ENCODE peak calls at places on chromosome 6, in five cellular contexts. X is HFF-Myc, Z is fibroblast of lung, U is endodermal cell, C is Calu3. R is an unnamed sample.

GRCh38 chr6:62775427-62776022 is 435.7 kb upstream of the FKBP1C start:
- DNase-seq in X (no peak), Z (no peak), U (no peak), C (no peak), R (no peak)

GRCh38 chr6:56513631-56514030 is 129.1 kb downstream of the DST start:
- DNase-seq in X (no peak), Z (peak; percentile 31), U (no peak), C (no peak), R (no peak)

GRCh38 chr6:63634630-63635029 is 972 bp upstream of the PHF3 start:
- DNase-seq in X (no peak), Z (peak; percentile 19), U (peak; percentile 61), C (no peak), R (no peak)

GRCh38 chr6:116518621-116519020 is 7.2 kb downstream of the CALHM5 start:
- DNase-seq in X (no peak), Z (peak; percentile 15), U (no peak), C (no peak), R (no peak)

GRCh38 chr6:27630727-27631613 is 158.1 kb upstream of the ZNF184 start:
- DNase-seq in X (no peak), Z (peak; percentile 68), U (peak; percentile 94), C (peak; percentile 84), R (peak; percentile 72)

GRCh38 chr6:38427492-38428210 is 212.1 kb downstream of the BTBD9 start:
- DNase-seq in X (no peak), Z (no peak), U (no peak), C (no peak), R (no peak)

GRCh38 chr6:162119349-162119748 is 608.2 kb downstream of the PRKN start:
- DNase-seq in X (no peak), Z (peak; percentile 51), U (peak; percentile 46), C (no peak), R (no peak)

GRCh38 chr6:109442393-109442924 is 1.9 kb downstream of the SMPD2 start:
- DNase-seq in X (no peak), Z (no peak), U (no peak), C (no peak), R (no peak)

GRCh38 chr6:121142093-121142492 is 192.2 kb downstream of the TBC1D32 start:
- DNase-seq in X (no peak), Z (no peak), U (no peak), C (no peak), R (no peak)

GRCh38 chr6:1688396-1688795 is 78.7 kb downstream of the FOXC1 start:
- DNase-seq in X (no peak), Z (no peak), U (no peak), C (no peak), R (no peak)

GRCh38 chr6:1689141-1689540 is 79.4 kb downstream of the FOXC1 start:
- DNase-seq in X (no peak), Z (no peak), U (no peak), C (no peak), R (no peak)

GRCh38 chr6:1687402-1687801 is 77.7 kb downstream of the FOXC1 start:
- DNase-seq in X (no peak), Z (no peak), U (no peak), C (no peak), R (no peak)

DNA sequence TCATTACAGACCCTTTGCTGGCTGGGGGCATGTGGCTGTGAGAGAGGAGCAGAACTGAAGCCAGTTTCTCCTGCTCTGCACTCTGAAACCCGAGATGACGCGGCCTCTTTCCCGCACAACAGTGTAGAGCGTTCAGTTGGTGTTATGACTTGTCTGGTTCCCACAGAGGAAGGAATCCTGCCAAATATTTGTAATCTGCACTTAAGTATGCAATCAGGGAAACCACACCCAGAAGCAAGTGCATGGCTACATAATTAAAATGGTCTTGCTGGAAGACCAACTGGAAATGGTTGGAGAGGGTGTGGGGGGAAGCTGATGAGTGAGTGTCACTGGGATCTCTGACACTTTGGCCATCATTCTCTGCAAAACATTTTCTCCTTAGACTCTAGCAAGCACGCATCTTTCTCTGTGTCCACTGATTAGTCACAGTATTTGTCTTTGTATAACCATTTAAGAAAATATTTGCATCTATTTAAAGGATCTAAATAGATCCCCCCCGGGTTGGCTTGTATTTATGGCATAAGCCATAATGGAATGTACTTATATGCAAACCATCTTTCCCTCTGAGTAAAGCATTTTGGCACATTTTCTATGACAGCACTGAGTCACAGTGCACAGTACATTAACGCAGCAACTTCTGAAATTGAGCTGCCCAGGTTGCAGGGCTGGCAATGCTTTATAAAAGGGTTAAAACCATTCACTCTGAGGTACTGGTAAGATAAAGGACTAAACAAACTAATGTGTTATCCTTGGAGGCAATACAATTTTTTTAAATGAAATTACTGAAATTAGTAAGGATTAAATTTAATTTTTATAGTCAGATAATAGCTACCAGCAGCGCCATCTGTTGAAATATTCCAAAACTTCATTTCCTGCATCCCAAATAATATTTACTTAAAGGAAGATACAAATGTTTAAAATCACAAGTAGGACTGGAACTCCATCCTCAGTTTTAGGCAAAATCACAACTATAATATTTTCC is 76.7 kb downstream of the FOXC1 start:
- DNase-seq in X (peak; percentile 91), Z (peak; percentile 99), U (no peak), C (peak; percentile 42), R (no peak)
- TF ChIP-seq CTCF in X (peak; percentile 13), Z (no peak), U (peak; percentile 36), C (no peak), R (peak; percentile 46)

DNA sequence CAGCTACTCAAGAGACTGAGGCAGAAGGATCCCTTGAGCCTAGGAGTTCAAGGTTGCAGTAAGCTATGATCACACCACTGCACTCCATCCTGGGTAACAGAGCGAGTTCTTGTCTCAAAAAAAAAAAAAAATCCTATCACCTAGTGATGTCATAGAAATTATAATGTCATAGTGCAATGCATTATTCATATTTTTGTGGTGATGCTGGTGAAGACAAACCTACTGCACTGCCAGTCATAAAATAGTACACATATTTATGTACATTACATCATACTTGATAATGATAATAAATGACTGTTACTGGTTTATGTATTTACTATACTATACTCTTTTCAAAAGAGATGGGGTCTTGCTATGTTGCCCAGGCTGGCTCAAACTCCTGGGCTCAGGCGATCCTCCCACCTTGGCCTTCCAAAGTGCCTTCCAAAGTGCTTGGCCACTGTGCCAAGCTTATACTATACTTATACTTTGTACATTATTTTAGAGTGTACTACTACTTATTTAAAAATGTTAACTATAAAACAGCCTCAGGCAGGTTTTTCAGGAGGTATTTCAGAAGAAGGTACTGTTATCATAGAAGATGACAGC is 26.6 kb downstream of the ENPP3 start:
- DNase-seq in X (no peak), Z (no peak), U (no peak), C (no peak), R (no peak)
- TF ChIP-seq CTCF in X (no peak), Z (no peak), U (no peak), C (no peak), R (no peak)

GRCh38 chr6:50610562-50610961 is 102.8 kb upstream of the TFAP2D start:
- DNase-seq in X (no peak), Z (no peak), U (no peak), C (no peak), R (no peak)
- TF ChIP-seq CTCF in X (no peak), Z (no peak), U (peak; percentile 58), C (no peak), R (peak; percentile 47)

DNA sequence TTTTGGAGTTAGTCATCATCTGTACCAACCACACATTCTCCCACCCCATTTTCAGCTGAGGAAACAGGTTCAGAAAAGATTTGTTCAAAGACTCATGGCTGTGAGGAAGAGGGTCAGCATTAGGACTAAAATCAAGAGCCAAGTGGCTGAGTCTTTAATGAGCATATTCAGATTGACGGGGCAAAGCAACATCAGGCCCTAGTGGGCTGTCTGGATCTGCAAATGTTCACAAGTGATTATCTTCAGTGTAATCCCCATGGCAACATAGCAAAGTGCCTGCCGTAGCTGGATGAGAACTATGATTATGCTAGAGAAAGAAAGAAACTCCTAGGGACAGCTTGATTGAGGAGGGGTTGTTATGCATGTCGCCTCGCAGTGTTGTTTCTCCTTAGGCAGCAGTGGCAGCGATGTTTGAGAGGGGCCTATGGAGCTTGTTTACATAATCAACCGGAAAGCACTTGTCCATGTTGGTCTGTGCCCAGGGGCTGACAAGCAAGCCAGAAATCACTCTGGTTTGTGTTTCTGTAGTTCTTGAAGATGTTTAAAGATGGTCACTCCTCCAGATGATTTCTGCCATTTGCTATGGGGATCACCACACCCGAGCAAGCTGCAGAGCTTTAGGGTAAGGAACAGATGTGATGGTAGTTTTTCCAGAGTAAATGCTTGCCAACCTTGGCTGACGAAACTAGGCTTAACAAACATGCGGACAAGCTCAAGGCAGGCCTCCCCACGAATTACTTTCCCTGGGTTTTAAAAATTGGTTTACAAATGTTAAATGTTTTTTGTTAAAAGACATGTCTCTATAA is 124.3 kb upstream of the MLIP start:
- DNase-seq in X (peak; percentile 75), Z (peak; percentile 58), U (no peak), C (no peak), R (no peak)
- TF ChIP-seq CTCF in X (no peak), Z (no peak), U (no peak), C (no peak), R (no peak)

R was measured in neural crest cell.